ENCODE peak calls at places on chromosomes 12 and 14, in ten cellular contexts. W is stimulated activated CD4-positive, alpha-beta T cell treated with anti-CD3 and anti-CD28 coated beads, Interleukin-12 subunit alpha, Interleukin-12 subunit beta, amount 100 ng/mL, for 48 hours; M is dorsolateral prefrontal cortex; K is stimulated activated naive B cell treated with anti-CD40 and anti-IgM and Interleukin-4, amounts not matched to agents 10 μg/mL and 1 μg/mL and 100 μg/mL, for 72 hours; Z is activated CD4-positive, alpha-beta T cell treated with anti-CD3 and anti-CD28 coated beads, Interleukin-2, amount 50 U/mL, for 48 hours; Y is NCI-H1105; O is ELR; V is astrocyte of the spinal cord; D is tibial artery; P is coronary artery. L is an unnamed sample.

GRCh38 chr12:54588892-54589291 is 433 bp upstream of the PPP1R1A start:
- DNase-seq in O (no peak), W (no peak), P (no peak), D (no peak), M (no peak), V (no peak), K (no peak), Z (no peak), Y (no peak), L (no peak)

GRCh38 chr14:92427096-92427495 is 86.5 kb upstream of the RIN3 start:
- DNase-seq in K (no peak), M (no peak), P (no peak), Z (no peak), D (no peak), Y (no peak), V (no peak), O (no peak), W (no peak), L (no peak)

GRCh38 chr14:38108681-38109080 is 99.0 kb upstream of the SSTR1 start:
- DNase-seq in P (no peak), Y (no peak), O (peak), W (no peak), D (no peak), V (no peak), M (no peak), Z (no peak), K (no peak), L (no peak)

GRCh38 chr14:85528080-85528881 is 1.7 kb upstream of the FLRT2 start:
- DNase-seq in O (peak), K (no peak), Z (no peak), V (peak), Y (no peak), M (no peak), D (peak), P (no peak), W (no peak), L (no peak)

GRCh38 chr12:91210577-91210976 is 28.0 kb upstream of the DCN start:
- DNase-seq in K (no peak), M (no peak), P (no peak), D (no peak), O (no peak), W (no peak), Z (no peak), V (no peak), Y (no peak), L (no peak)

GRCh38 chr12:14936224-14936861 is 2.0 kb downstream of the ERP27 start:
- DNase-seq in K (no peak), Y (no peak), W (no peak), M (no peak), O (peak), D (no peak), Z (no peak), V (no peak), P (no peak), L (no peak)

GRCh38 chr14:90053044-90053443 is 8.8 kb upstream of the KCNK13 start:
- DNase-seq in W (no peak), Z (no peak), M (no peak), V (no peak), D (no peak), K (no peak), O (no peak), Y (no peak), P (no peak), L (no peak)

GRCh38 chr12:47346251-47347019 is 266.7 kb upstream of the AMIGO2 start:
- DNase-seq in K (no peak), Y (no peak), O (no peak), D (no peak), W (no peak), M (no peak), V (no peak), P (no peak), Z (no peak), L (no peak)

GRCh38 chr12:18895946-18896345 is 158.0 kb downstream of the CAPZA3 start:
- DNase-seq in K (no peak), W (no peak), D (no peak), O (no peak), Z (no peak), M (no peak), V (no peak), P (no peak), Y (no peak), L (peak)

GRCh38 chr12:127343941-127344340 is 923.0 kb upstream of the TMEM132C start:
- DNase-seq in K (no peak), V (peak), Y (no peak), D (no peak), W (no peak), O (peak), Z (no peak), M (no peak), P (no peak), L (no peak)

GRCh38 chr12:92002673-92003382 is 142.8 kb downstream of the BTG1 start:
- DNase-seq in P (no peak), M (no peak), O (no peak), W (no peak), D (no peak), Y (no peak), Z (no peak), K (no peak), V (no peak), L (peak)

GRCh38 chr12:3658327-3659163 is 94.4 kb downstream of the CRACR2A start:
- DNase-seq in V (no peak), D (no peak), K (no peak), Z (peak), Y (peak), P (no peak), M (no peak), O (peak), W (no peak), L (peak)

GRCh38 chr12:111099186-111099585 is 178.8 kb upstream of the MYL2 start:
- DNase-seq in Y (no peak), K (no peak), M (no peak), D (no peak), W (no peak), O (no peak), V (no peak), Z (no peak), P (no peak), L (no peak)

GRCh38 chr12:54134395-54134794 is 54.4 kb downstream of the SMUG1 start:
- DNase-seq in Y (no peak), Z (no peak), D (no peak), P (no peak), V (no peak), K (no peak), O (no peak), W (no peak), M (no peak), L (no peak)

GRCh38 chr12:32083489-32083888 is 23.2 kb upstream of the BICD1 start:
- DNase-seq in K (no peak), M (no peak), Z (no peak), O (peak), D (no peak), W (no peak), Y (no peak), P (no peak), V (peak), L (no peak)

GRCh38 chr14:104164512-104164911 is 26.1 kb downstream of the KIF26A start:
- DNase-seq in Z (no peak), O (no peak), V (no peak), W (no peak), M (no peak), K (no peak), D (no peak), Y (no peak), P (no peak), L (no peak)

GRCh38 chr14:50770586-50770985 is 60.4 kb downstream of the NIN start:
- DNase-seq in M (no peak), W (no peak), Y (no peak), D (no peak), O (peak), P (no peak), K (no peak), V (no peak), Z (no peak), L (no peak)

GRCh38 chr12:46470039-46470627 is 97.6 kb upstream of the SLC38A2 start:
- DNase-seq in D (no peak), Y (no peak), K (peak), P (no peak), O (peak), W (no peak), M (no peak), V (no peak), Z (no peak), L (no peak)

GRCh38 chr12:52415870-52416750 is 10.0 kb upstream of the KRT82 start:
- DNase-seq in Y (no peak), W (no peak), M (no peak), K (no peak), V (peak), P (no peak), Z (no peak), O (peak), D (peak), L (no peak)

GRCh38 chr12:55742719-55743130 is at the start of gene GDF11:
- DNase-seq in D (peak), P (no peak), K (no peak), Y (peak), V (peak), O (peak), Z (peak), W (peak), M (peak), L (peak)

GRCh38 chr14:24078146-24078545 is 6.8 kb downstream of the CPNE6 start:
- DNase-seq in W (no peak), Y (no peak), P (no peak), D (no peak), Z (no peak), K (no peak), M (no peak), O (no peak), V (no peak), L (no peak)

GRCh38 chr14:68401320-68401719 is 391.5 kb downstream of the ZFP36L1 start:
- DNase-seq in M (no peak), V (no peak), O (no peak), Y (no peak), P (no peak), W (no peak), D (no peak), Z (no peak), K (no peak), L (no peak)

GRCh38 chr12:120496353-120497340 is 734 bp downstream of the DYNLL1 start:
- DNase-seq in V (peak), W (peak), K (peak), Y (peak), M (peak), D (peak), O (peak), Z (peak), P (peak), L (peak)

GRCh38 chr12:124648710-124649384 is 81.4 kb upstream of the NCOR2 start:
- DNase-seq in Z (peak), P (no peak), O (no peak), Y (no peak), K (no peak), M (no peak), W (no peak), D (no peak), V (no peak), L (no peak)

GRCh38 chr12:12899530-12900380 is 8.4 kb downstream of the GPRC5A start:
- DNase-seq in M (no peak), W (peak), Y (no peak), Z (peak), O (peak), K (no peak), P (no peak), V (peak), D (peak), L (no peak)

GRCh38 chr12:16112626-16113560 is 164.6 kb downstream of the SLC15A5 start:
- DNase-seq in O (no peak), P (no peak), Y (peak), M (no peak), K (no peak), D (no peak), Z (no peak), W (no peak), V (no peak), L (no peak)

GRCh38 chr12:106329231-106329985 is 26.9 kb downstream of the TCP11L2 start:
- DNase-seq in O (no peak), P (no peak), Z (no peak), V (no peak), M (no peak), D (no peak), Y (peak), W (no peak), K (no peak), L (no peak)

GRCh38 chr14:35687335-35687939 is 121.7 kb downstream of the RALGAPA1 start:
- DNase-seq in D (no peak), O (peak), Z (peak), V (peak), K (peak), Y (peak), M (no peak), W (peak), P (no peak), L (peak)

GRCh38 chr12:644818-645552 is 18.3 kb downstream of the NINJ2 start:
- DNase-seq in W (no peak), V (peak), D (no peak), Z (no peak), P (no peak), Y (no peak), K (no peak), M (no peak), O (no peak), L (no peak)

GRCh38 chr14:39762576-39763401 is 330.6 kb upstream of the FBXO33 start:
- DNase-seq in D (no peak), V (no peak), M (no peak), Z (no peak), Y (no peak), P (no peak), O (no peak), K (peak), W (no peak), L (no peak)

GRCh38 chr12:1926274-1926673 is 7.8 kb upstream of the CACNA2D4 start:
- DNase-seq in Z (no peak), W (no peak), P (peak), Y (no peak), K (no peak), D (no peak), O (no peak), M (no peak), V (no peak), L (no peak)

GRCh38 chr12:131137009-131137835 is 183.5 kb downstream of the ADGRD1 start:
- DNase-seq in Z (no peak), M (no peak), D (no peak), V (no peak), P (peak), K (no peak), O (no peak), W (no peak), Y (no peak), L (no peak)

GRCh38 chr14:64502476-64503183 is 1.0 kb downstream of the ZBTB25 start:
- DNase-seq in M (no peak), Z (peak), Y (no peak), K (peak), P (peak), W (no peak), V (no peak), O (peak), D (no peak), L (peak)

GRCh38 chr12:91877022-91877421 is 268.6 kb downstream of the BTG1 start:
- DNase-seq in M (no peak), W (peak), V (peak), D (peak), Y (no peak), P (no peak), O (peak), Z (peak), K (peak), L (no peak)

GRCh38 chr12:88298761-88299242 is 156.7 kb downstream of the TMTC3 start:
- DNase-seq in K (no peak), M (no peak), O (peak), V (peak), Z (peak), D (no peak), W (peak), P (no peak), Y (no peak), L (peak)

GRCh38 chr12:18850752-18851151 is 112.8 kb downstream of the CAPZA3 start:
- DNase-seq in W (no peak), K (no peak), M (no peak), V (no peak), Y (no peak), P (no peak), O (no peak), D (no peak), Z (no peak), L (no peak)

GRCh38 chr12:96431067-96431466 is 30.8 kb upstream of the CDK17 start:
- DNase-seq in Y (no peak), P (no peak), K (no peak), Z (no peak), O (peak), V (no peak), M (no peak), W (no peak), D (no peak), L (no peak)

GRCh38 chr12:70571029-70571428 is 66.2 kb downstream of the PTPRB start:
- DNase-seq in P (no peak), Y (no peak), D (no peak), Z (no peak), W (no peak), K (no peak), O (no peak), M (no peak), V (no peak), L (no peak)

L was measured in K562.